ENCODE peak calls at places on chromosomes 12 and 14, in eight cellular contexts. V, K, Q, X, M, P, J and U are unnamed samples.

GRCh38 chr14:96129128-96129736 is 75.4 kb upstream of the BDKRB2 start:
- DNase-seq in V (no peak), K (no peak), Q (no peak), X (no peak), M (no peak), P (no peak), J (no peak), U (no peak)

GRCh38 chr14:98210045-98210678 is 1061.8 kb downstream of the BCL11B start:
- DNase-seq in V (no peak), K (no peak), Q (no peak), X (no peak), M (peak), P (no peak), J (no peak), U (no peak)

GRCh38 chr12:110251381-110251780 is 29.7 kb upstream of the ATP2A2 start:
- DNase-seq in V (no peak), K (no peak), Q (no peak), X (no peak), M (no peak), P (no peak), J (no peak), U (no peak)

GRCh38 chr12:93318720-93319522 is 58.8 kb upstream of the NUDT4 start:
- DNase-seq in V (no peak), K (no peak), Q (no peak), X (no peak), M (no peak), P (no peak), J (no peak), U (no peak)

GRCh38 chr12:118498171-118498570 is 121.8 kb downstream of the SUDS3 start:
- DNase-seq in V (no peak), K (no peak), Q (no peak), X (no peak), M (no peak), P (no peak), J (no peak), U (no peak)

GRCh38 chr14:20631023-20631820 is 10.3 kb downstream of the OR6S1 start:
- DNase-seq in V (peak), K (peak), Q (no peak), X (no peak), M (peak), P (peak), J (no peak), U (no peak)

GRCh38 chr14:92677087-92677668 is 71.2 kb downstream of the LGMN start:
- DNase-seq in V (no peak), K (no peak), Q (peak), X (no peak), M (peak), P (no peak), J (no peak), U (no peak)

GRCh38 chr14:72745991-72746980 is 147.6 kb downstream of the DPF3 start:
- DNase-seq in V (peak), K (no peak), Q (no peak), X (no peak), M (no peak), P (peak), J (no peak), U (no peak)

GRCh38 chr12:5022465-5023061 is 21.1 kb upstream of the KCNA5 start:
- DNase-seq in V (peak), K (peak), Q (no peak), X (no peak), M (no peak), P (peak), J (no peak), U (no peak)

GRCh38 chr12:76883151-76883550 is 4.3 kb upstream of the CSRP2 start:
- DNase-seq in V (peak), K (no peak), Q (no peak), X (peak), M (no peak), P (peak), J (no peak), U (peak)

GRCh38 chr12:109762071-109762672 is 48.5 kb downstream of the FAM222A start:
- DNase-seq in V (no peak), K (no peak), Q (peak), X (no peak), M (no peak), P (no peak), J (peak), U (no peak)

GRCh38 chr12:47222592-47222959 is 142.8 kb upstream of the AMIGO2 start:
- DNase-seq in V (no peak), K (no peak), Q (no peak), X (no peak), M (no peak), P (no peak), J (no peak), U (no peak)

GRCh38 chr14:88463318-88463717 is 77.9 kb downstream of the SPATA7 start:
- DNase-seq in V (peak), K (peak), Q (no peak), X (no peak), M (no peak), P (peak), J (no peak), U (no peak)

GRCh38 chr12:99522456-99522855 is 125.1 kb upstream of the GARIN6 start:
- DNase-seq in V (no peak), K (no peak), Q (no peak), X (no peak), M (no peak), P (no peak), J (no peak), U (no peak)

GRCh38 chr12:47188576-47189441 is 109.0 kb upstream of the AMIGO2 start:
- DNase-seq in V (peak), K (peak), Q (no peak), X (no peak), M (no peak), P (peak), J (no peak), U (no peak)

GRCh38 chr12:69623970-69624369 is 13.3 kb upstream of the LRRC10 start:
- DNase-seq in V (no peak), K (no peak), Q (no peak), X (no peak), M (no peak), P (peak), J (peak), U (no peak)

GRCh38 chr12:46267618-46268348 is 1.1 kb downstream of the SLC38A1 start:
- DNase-seq in V (peak), K (peak), Q (no peak), X (no peak), M (peak), P (peak), J (peak), U (no peak)

GRCh38 chr12:66352197-66352596 is 49.9 kb downstream of the HELB start:
- DNase-seq in V (peak), K (peak), Q (no peak), X (no peak), M (no peak), P (peak), J (no peak), U (no peak)

GRCh38 chr12:71158361-71158882 is 623 bp upstream of the TSPAN8 start:
- DNase-seq in V (no peak), K (peak), Q (no peak), X (no peak), M (no peak), P (no peak), J (no peak), U (no peak)

GRCh38 chr12:29088611-29089219 is 60.4 kb upstream of the FAR2 start:
- DNase-seq in V (peak), K (peak), Q (no peak), X (no peak), M (no peak), P (peak), J (no peak), U (no peak)

GRCh38 chr14:93960108-93960475 is 16.3 kb downstream of the ASB2 start:
- DNase-seq in V (no peak), K (no peak), Q (no peak), X (no peak), M (no peak), P (no peak), J (no peak), U (no peak)

GRCh38 chr12:25979563-25979962 is 21.1 kb downstream of the RASSF8 start:
- DNase-seq in V (peak), K (no peak), Q (no peak), X (no peak), M (no peak), P (no peak), J (no peak), U (no peak)

GRCh38 chr12:68331500-68331868 is 678 bp downstream of the MDM1 start:
- DNase-seq in V (no peak), K (no peak), Q (no peak), X (no peak), M (peak), P (no peak), J (no peak), U (no peak)

GRCh38 chr12:53204351-53204750 is 2.7 kb downstream of the ITGB7 start:
- DNase-seq in V (no peak), K (no peak), Q (no peak), X (no peak), M (no peak), P (no peak), J (no peak), U (no peak)

GRCh38 chr12:62396750-62397149 is 69.9 kb upstream of the MON2 start:
- DNase-seq in V (no peak), K (peak), Q (no peak), X (no peak), M (no peak), P (peak), J (no peak), U (no peak)

GRCh38 chr12:108167974-108168373 is 38.9 kb downstream of the WSCD2 start:
- DNase-seq in V (no peak), K (no peak), Q (no peak), X (no peak), M (no peak), P (no peak), J (no peak), U (no peak)

GRCh38 chr12:89899651-89900050 is 191.0 kb upstream of the ATP2B1 start:
- DNase-seq in V (no peak), K (no peak), Q (no peak), X (no peak), M (no peak), P (no peak), J (no peak), U (no peak)

GRCh38 chr14:94203473-94204210 is 29.5 kb downstream of the PPP4R4 start:
- DNase-seq in V (no peak), K (no peak), Q (no peak), X (no peak), M (no peak), P (no peak), J (no peak), U (no peak)

GRCh38 chr12:69359531-69360347 is at the start of gene YEATS4:
- DNase-seq in V (peak), K (peak), Q (peak), X (peak), M (peak), P (peak), J (peak), U (peak)

GRCh38 chr12:131856366-131857097 is 28.3 kb downstream of the MMP17 start:
- DNase-seq in V (no peak), K (no peak), Q (no peak), X (no peak), M (no peak), P (no peak), J (no peak), U (no peak)

GRCh38 chr12:116646901-116647300 is 87.7 kb downstream of the MAP1LC3B2 start:
- DNase-seq in V (no peak), K (no peak), Q (no peak), X (no peak), M (no peak), P (no peak), J (no peak), U (no peak)

GRCh38 chr12:127235771-127236170 is 1031.2 kb upstream of the TMEM132C start:
- DNase-seq in V (no peak), K (no peak), Q (no peak), X (no peak), M (no peak), P (no peak), J (no peak), U (no peak)

GRCh38 chr14:87934185-87934584 is 58.8 kb downstream of the GALC start:
- DNase-seq in V (no peak), K (no peak), Q (no peak), X (no peak), M (no peak), P (no peak), J (no peak), U (no peak)

GRCh38 chr12:56087220-56087619 is 7.3 kb downstream of the ERBB3 start:
- DNase-seq in V (peak), K (no peak), Q (no peak), X (no peak), M (no peak), P (no peak), J (peak), U (no peak)

GRCh38 chr14:24395609-24396580 is 2.9 kb upstream of the NYNRIN start:
- DNase-seq in V (no peak), K (no peak), Q (peak), X (no peak), M (no peak), P (peak), J (no peak), U (no peak)

GRCh38 chr12:10497602-10498001 is 8.1 kb upstream of the EIF2S3B start:
- DNase-seq in V (no peak), K (no peak), Q (no peak), X (no peak), M (peak), P (peak), J (no peak), U (no peak)

GRCh38 chr14:37620856-37621255 is 25.4 kb downstream of the TTC6 start:
- DNase-seq in V (no peak), K (no peak), Q (no peak), X (no peak), M (no peak), P (no peak), J (no peak), U (no peak)
- TF ChIP-seq CTCF in V (no peak), K (no peak), Q (no peak), X (no peak), M (no peak), P (no peak), J (no peak), U (no peak)

GRCh38 chr12:1186298-1186697 is 195.3 kb downstream of the ERC1 start:
- DNase-seq in V (no peak), K (no peak), Q (no peak), X (no peak), M (no peak), P (no peak), J (no peak), U (no peak)
- H3K4me3 ChIP-seq in V (no peak), K (no peak), Q (no peak), X (no peak), M (no peak), P (no peak), J (no peak), U (no peak)

GRCh38 chr14:104293851-104294627 is 155.7 kb downstream of the KIF26A start:
- DNase-seq in V (no peak), K (no peak), Q (peak), X (no peak), M (no peak), P (no peak), J (peak), U (no peak)
- TF ChIP-seq CTCF in V (no peak), K (no peak), Q (no peak), X (no peak), M (no peak), P (no peak), J (peak), U (peak)

DNA sequence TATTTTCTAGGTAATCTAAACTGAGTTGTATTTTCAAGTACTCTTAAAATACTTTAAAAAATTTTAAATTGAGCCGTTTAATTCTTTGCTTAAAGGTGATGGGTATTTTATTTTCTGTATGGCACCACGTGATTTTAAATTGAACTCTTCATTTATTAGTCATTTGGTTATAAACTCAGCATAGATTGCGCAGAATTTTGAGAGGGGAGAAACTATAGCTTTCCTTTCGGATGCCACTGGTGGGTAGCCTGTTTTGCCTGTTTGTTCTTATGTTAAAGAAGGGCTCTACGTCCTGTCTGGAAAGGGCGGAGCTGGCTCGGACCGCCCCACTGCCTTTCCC is 411 bp upstream of the STYX start:
- DNase-seq in V (no peak), K (no peak), Q (no peak), X (no peak), M (no peak), P (no peak), J (no peak), U (no peak)
- H3K4me3 ChIP-seq in V (peak), K (peak), Q (peak), X (peak), M (peak), P (peak), J (peak), U (peak)

GRCh38 chr14:54722791-54723432 is 156.0 kb downstream of the SAMD4A start:
- DNase-seq in V (peak), K (peak), Q (no peak), X (no peak), M (no peak), P (peak), J (no peak), U (no peak)
- TF ChIP-seq CTCF in V (peak), K (peak), Q (no peak), X (peak), M (no peak), P (peak), J (peak), U (peak)

DNA sequence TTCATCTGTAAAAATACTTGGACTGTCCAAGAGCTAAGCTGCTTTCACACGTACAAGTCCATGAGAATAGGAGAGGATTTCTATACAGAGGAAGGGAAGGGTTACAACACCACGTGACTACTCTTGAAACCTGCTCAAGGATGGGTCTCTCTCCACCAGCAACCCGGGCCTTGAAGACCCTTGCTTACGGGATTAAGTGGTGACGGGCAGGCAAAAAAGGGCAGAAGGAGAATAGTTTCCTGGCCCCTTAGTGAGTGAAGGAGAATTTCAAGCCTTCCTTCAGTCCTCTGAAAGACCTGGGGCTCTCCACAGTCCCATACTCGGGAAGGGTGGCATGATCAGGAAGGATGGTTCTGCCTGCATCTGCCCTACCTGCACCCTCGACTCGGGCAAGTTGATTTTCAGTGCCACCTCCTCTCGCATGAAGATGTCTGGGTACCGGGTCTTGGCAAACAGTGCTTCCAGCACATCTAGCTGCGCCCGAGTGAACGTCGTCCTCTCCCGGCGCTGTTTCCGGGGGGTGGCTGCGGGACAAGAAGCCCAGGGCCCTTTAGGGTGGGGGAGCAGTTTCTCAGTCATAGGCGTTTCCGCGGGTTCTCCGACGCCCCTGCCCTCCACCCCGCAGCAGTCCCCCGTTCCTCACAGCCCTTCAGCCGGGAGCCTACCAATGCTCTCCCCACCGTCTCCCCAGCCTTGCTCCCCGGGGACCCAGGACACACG is 6.3 kb downstream of the OTX2 start:
- DNase-seq in V (no peak), K (no peak), Q (no peak), X (no peak), M (peak), P (no peak), J (no peak), U (no peak)
- H3K4me3 ChIP-seq in V (no peak), K (no peak), Q (no peak), X (no peak), M (no peak), P (no peak), J (no peak), U (no peak)